ENCODE peak calls at places on chromosomes 2 and 18, in six cellular contexts. T, W, R, I, X and U are unnamed samples.

GRCh38 chr2:234674781-234675201 is 177.9 kb upstream of the ARL4C start:
- DNase-seq in W (no peak), T (no peak), I (no peak), X (peak; percentile 14), R (no peak), U (no peak)

GRCh38 chr2:239819974-239820555 is 205.1 kb downstream of the NDUFA10 start:
- DNase-seq in I (no peak), T (peak; percentile 45), W (no peak), X (peak; percentile 31), R (no peak), U (no peak)

GRCh38 chr2:24922556-24922955 is 2.5 kb upstream of the ADCY3 start:
- DNase-seq in W (no peak), X (no peak), R (no peak), T (no peak), I (no peak), U (no peak)

GRCh38 chr18:46711444-46711863 is 45.4 kb downstream of the ST8SIA5 start:
- DNase-seq in X (no peak), R (no peak), I (no peak), T (no peak), W (no peak), U (no peak)

GRCh38 chr2:128371248-128371630 is 52.6 kb upstream of the HS6ST1 start:
- DNase-seq in R (no peak), X (no peak), I (no peak), T (no peak), W (no peak), U (no peak)

GRCh38 chr2:118813601-118814000 is 33.8 kb downstream of the EN1 start:
- DNase-seq in X (no peak), I (no peak), W (no peak), T (no peak), R (no peak), U (no peak)

GRCh38 chr2:102782916-102783315 is 21.1 kb downstream of the TMEM182 start:
- DNase-seq in I (no peak), W (no peak), X (no peak), T (no peak), R (no peak), U (no peak)

GRCh38 chr2:27922842-27923241 is 32.3 kb downstream of the BABAM2 start:
- DNase-seq in I (no peak), X (peak; percentile 71), W (no peak), T (no peak), R (no peak), U (no peak)

GRCh38 chr18:51907687-51908597 is 432.1 kb upstream of the DCC start:
- DNase-seq in X (no peak), T (no peak), R (no peak), I (no peak), W (no peak), U (no peak)

GRCh38 chr2:206776432-206776831 is 11.0 kb downstream of the FASTKD2 start:
- DNase-seq in I (no peak), T (no peak), X (no peak), W (no peak), R (no peak), U (no peak)

GRCh38 chr2:149877913-149878312 is 290.3 kb upstream of the MMADHC start:
- DNase-seq in T (no peak), W (no peak), R (no peak), I (no peak), X (peak; percentile 80), U (no peak)

GRCh38 chr2:173205375-173205774 is 129.7 kb downstream of the MAP3K20 start:
- DNase-seq in I (no peak), X (no peak), R (peak; percentile 62), T (no peak), W (no peak), U (no peak)

GRCh38 chr2:11307764-11308415 is 36.5 kb downstream of the ROCK2 start:
- DNase-seq in W (no peak), X (no peak), I (no peak), T (no peak), R (no peak), U (no peak)

GRCh38 chr18:36535202-36535935 is 237.9 kb downstream of the FHOD3 start:
- DNase-seq in X (no peak), R (no peak), W (no peak), I (no peak), T (no peak), U (no peak)

GRCh38 chr2:84832772-84833461 is 48.0 kb downstream of the TRABD2A start:
- DNase-seq in W (no peak), R (no peak), X (no peak), T (peak; percentile 25), I (no peak), U (no peak)

GRCh38 chr18:35347991-35348390 is 3.8 kb upstream of the ZNF24 start:
- DNase-seq in T (no peak), R (no peak), W (no peak), I (no peak), X (no peak), U (no peak)

GRCh38 chr2:106858810-106859209 is 27.2 kb downstream of the ST6GAL2 start:
- DNase-seq in I (no peak), X (no peak), T (no peak), W (no peak), R (no peak), U (peak; percentile 25)

GRCh38 chr18:30094556-30094955 is 948.0 kb downstream of the DSC3 start:
- DNase-seq in W (no peak), X (no peak), T (no peak), I (no peak), R (no peak), U (no peak)

GRCh38 chr2:101200714-101201113 is 49.5 kb upstream of the TBC1D8 start:
- DNase-seq in T (no peak), X (peak; percentile 59), R (no peak), I (no peak), W (no peak), U (no peak)

GRCh38 chr18:61658431-61658830 is 234.4 kb downstream of the RNF152 start:
- DNase-seq in W (no peak), X (no peak), T (no peak), R (no peak), I (no peak), U (no peak)

GRCh38 chr2:72271766-72272615 is 124.3 kb upstream of the CYP26B1 start:
- DNase-seq in R (no peak), W (no peak), I (no peak), X (peak; percentile 65), T (no peak), U (no peak)

GRCh38 chr2:98717625-98718024 is 13.3 kb downstream of the MGAT4A start:
- DNase-seq in X (no peak), R (no peak), I (no peak), W (no peak), T (no peak), U (no peak)

GRCh38 chr2:215830313-215830712 is 183.0 kb downstream of the MREG start:
- DNase-seq in I (no peak), X (peak; percentile 92), T (no peak), R (peak; percentile 16), W (no peak), U (no peak)

GRCh38 chr2:165725421-165725820 is 68.6 kb downstream of the GALNT3 start:
- DNase-seq in X (no peak), T (no peak), R (no peak), I (no peak), W (no peak), U (no peak)

GRCh38 chr2:229407170-229407569 is 136.1 kb upstream of the PID1 start:
- DNase-seq in I (no peak), T (no peak), R (peak; percentile 78), X (peak; percentile 81), W (no peak), U (no peak)

GRCh38 chr2:144431384-144431783 is 88.5 kb downstream of the ZEB2 start:
- DNase-seq in W (no peak), T (no peak), X (no peak), R (no peak), I (peak; percentile 84), U (peak; percentile 25)

GRCh38 chr2:196096264-196096663 is 27.6 kb upstream of the DNAH7 start:
- DNase-seq in R (no peak), T (no peak), W (no peak), X (no peak), I (no peak), U (no peak)